ENCODE peak calls at places on chromosome 15, in six cellular contexts. E is sigmoid colon, S is T-cell, C is hippocampal formation, Y is SHP77 treated with DMSO at 0.1 percent for 48 hours, V is cardiac muscle cell. P is an unnamed sample.

GRCh38 chr15:40618906-40619305 is 24.9 kb downstream of the KNL1 start:
- DNase-seq in E (no peak), S (no peak), C (no peak), Y (no peak), V (no peak), P (no peak)

GRCh38 chr15:65611888-65612615 is 1.1 kb upstream of the INTS14 start:
- DNase-seq in E (no peak), S (no peak), C (no peak), Y (no peak), V (no peak), P (no peak)

GRCh38 chr15:39957481-39957880 is 23.6 kb downstream of the EIF2AK4 start:
- DNase-seq in E (no peak), S (no peak), C (no peak), Y (no peak), V (no peak), P (no peak)

GRCh38 chr15:42523331-42523730 is 25.3 kb downstream of the LRRC57 start:
- DNase-seq in E (no peak), S (no peak), C (no peak), Y (no peak), V (no peak), P (no peak)

GRCh38 chr15:42137461-42138261 is 18.8 kb downstream of the PLA2G4F start:
- DNase-seq in E (peak; percentile 28), S (no peak), C (peak; percentile 53), Y (peak; percentile 31), V (peak; percentile 67), P (peak; percentile 24)

GRCh38 chr15:39511000-39511914 is 69.6 kb upstream of the THBS1 start:
- DNase-seq in E (peak; percentile 84), S (no peak), C (no peak), Y (peak; percentile 10), V (peak; percentile 89), P (no peak)

GRCh38 chr15:67785431-67785830 is 39.9 kb upstream of the SKOR1 start:
- DNase-seq in E (no peak), S (no peak), C (no peak), Y (no peak), V (no peak), P (no peak)

GRCh38 chr15:71066983-71067382 is 48.3 kb upstream of the THSD4 start:
- DNase-seq in E (no peak), S (no peak), C (no peak), Y (no peak), V (peak; percentile 92), P (no peak)

GRCh38 chr15:25439456-25439836 is 622 bp upstream of the UBE3A start:
- DNase-seq in E (no peak), S (no peak), C (no peak), Y (no peak), V (peak; percentile 31), P (no peak)

GRCh38 chr15:48330045-48330840 is 986 bp upstream of the DUT start:
- DNase-seq in E (no peak), S (no peak), C (peak; percentile 39), Y (no peak), V (peak; percentile 29), P (no peak)

GRCh38 chr15:89732451-89733172 is 18.4 kb downstream of the MESP1 start:
- DNase-seq in E (no peak), S (no peak), C (no peak), Y (no peak), V (peak; percentile 15), P (no peak)

GRCh38 chr15:100863406-100864198 is 16.0 kb upstream of the ALDH1A3 start:
- DNase-seq in E (peak; percentile 86), S (no peak), C (peak; percentile 52), Y (no peak), V (peak; percentile 96), P (no peak)

GRCh38 chr15:68479406-68479805 is 47.4 kb upstream of the ITGA11 start:
- DNase-seq in E (peak; percentile 89), S (no peak), C (no peak), Y (no peak), V (peak; percentile 91), P (no peak)

GRCh38 chr15:40754883-40755815 is at the start of gene RMDN3:
- DNase-seq in E (peak; percentile 96), S (peak; percentile 83), C (peak; percentile 88), Y (peak; percentile 67), V (peak; percentile 95), P (peak; percentile 96)

GRCh38 chr15:88419830-88420229 is 47.4 kb downstream of the MRPL46 start:
- DNase-seq in E (no peak), S (no peak), C (no peak), Y (no peak), V (no peak), P (no peak)

GRCh38 chr15:75753145-75753544 is 40.5 kb upstream of the CSPG4 start:
- DNase-seq in E (no peak), S (no peak), C (no peak), Y (no peak), V (no peak), P (no peak)